ENCODE peak calls at places on chromosomes 4 and X, in five cellular contexts. Z is HCT116, I is kidney epithelial cell, X is fibroblast of the aortic adventitia, Y is stomach. U is an unnamed sample.

GRCh38 chrX:24676403-24677024 is 17.2 kb upstream of the POLA1 start:
- DNase-seq in Z (no peak), I (no peak), X (peak; percentile 8), Y (no peak), U (peak; percentile 23)

GRCh38 chrX:9019151-9019550 is 14.8 kb downstream of the FAM9B start:
- DNase-seq in Z (no peak), I (no peak), X (no peak), Y (no peak), U (peak; percentile 47)

GRCh38 chrX:135416546-135416945 is 5.2 kb upstream of the SMIM10L2A start:
- DNase-seq in Z (no peak), I (peak; percentile 12), X (no peak), Y (no peak), U (no peak)

GRCh38 chrX:68455151-68455510 is 21.8 kb upstream of the OPHN1 start:
- DNase-seq in Z (no peak), I (no peak), X (no peak), Y (no peak), U (no peak)

GRCh38 chr4:109302366-109303140 is at the start of gene COL25A1:
- DNase-seq in Z (no peak), I (peak; percentile 52), X (peak; percentile 14), Y (peak; percentile 26), U (peak; percentile 12)

GRCh38 chrX:39759526-39760224 is 338.1 kb downstream of the BCOR start:
- DNase-seq in Z (no peak), I (no peak), X (peak; percentile 62), Y (peak; percentile 53), U (peak; percentile 73)

GRCh38 chrX:139023531-139023930 is 312.0 kb upstream of the FGF13 start:
- DNase-seq in Z (no peak), I (no peak), X (no peak), Y (no peak), U (no peak)

GRCh38 chrX:63128509-63128908 is 222.6 kb downstream of the SPIN4 start:
- DNase-seq in Z (peak; percentile 16), I (no peak), X (peak; percentile 1), Y (no peak), U (no peak)

GRCh38 chr4:168677063-168677462 is 180.2 kb downstream of the PALLD start:
- DNase-seq in Z (no peak), I (no peak), X (no peak), Y (no peak), U (no peak)

GRCh38 chr4:164734476-164734875 is 19.5 kb upstream of the SMIM31 start:
- DNase-seq in Z (no peak), I (no peak), X (no peak), Y (no peak), U (no peak)

GRCh38 chrX:7170903-7171302 is 22.9 kb upstream of the PUDP start:
- DNase-seq in Z (no peak), I (no peak), X (no peak), Y (peak; percentile 32), U (no peak)

GRCh38 chr4:147820975-147821374 is 89.1 kb downstream of the ARHGAP10 start:
- DNase-seq in Z (no peak), I (no peak), X (no peak), Y (no peak), U (no peak)

GRCh38 chr4:10175626-10176025 is 59.0 kb upstream of the WDR1 start:
- DNase-seq in Z (no peak), I (no peak), X (no peak), Y (no peak), U (no peak)

DNA sequence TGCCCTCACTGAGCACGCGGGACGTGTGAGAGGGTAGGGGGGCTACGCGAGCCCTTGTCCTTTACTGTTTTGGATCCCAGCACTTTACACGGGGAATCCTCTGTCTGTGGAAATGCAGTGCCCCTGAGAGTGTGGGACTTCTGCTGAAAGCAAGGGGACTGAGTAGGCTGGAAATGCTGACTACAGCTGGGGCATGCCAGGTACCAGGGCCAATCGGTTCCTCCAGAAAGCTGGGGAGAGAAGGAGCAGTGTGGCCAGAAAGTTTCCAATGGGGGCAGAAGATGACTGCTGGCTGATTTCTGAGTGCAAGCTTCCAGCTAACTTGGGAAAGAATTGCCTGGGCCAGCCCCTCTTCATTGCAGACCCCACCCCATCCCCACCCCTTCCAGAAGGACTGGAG is 1.5 kb downstream of the NHSL2 start:
- DNase-seq in Z (no peak), I (no peak), X (no peak), Y (no peak), U (no peak)
- H3K4me3 ChIP-seq in Z (no peak overlapping the region), I (peak overlapping the region; percentile 66), X (no peak overlapping the region), Y (peak overlapping the region; percentile 53), U (peak overlapping the region; percentile 43)

GRCh38 chr4:2787230-2788100 is 5.4 kb upstream of the SH3BP2 start:
- DNase-seq in Z (no peak), I (no peak), X (no peak), Y (peak; percentile 35), U (no peak)
- TF ChIP-seq CTCF in Z (no peak), I (no peak), X (no peak), Y (no peak), U (no peak)

DNA sequence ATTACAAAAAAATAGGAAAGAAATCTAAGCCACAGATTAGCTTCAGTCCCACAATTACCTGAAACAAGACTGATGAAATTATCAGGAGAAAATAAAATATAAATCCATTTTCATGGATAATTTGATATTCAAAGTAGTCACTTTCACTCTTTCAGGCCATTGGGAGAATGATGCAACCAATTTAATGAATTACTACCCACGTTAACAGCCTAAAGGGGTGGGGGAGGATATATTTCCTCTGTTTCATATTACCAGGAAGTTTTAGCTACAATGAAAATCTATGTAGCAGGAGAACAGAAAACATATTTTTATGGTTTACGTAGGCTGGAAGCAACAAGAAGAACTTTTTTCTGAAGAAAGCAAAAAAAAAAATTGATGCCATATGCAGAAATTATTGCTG is 101.0 kb downstream of the CXXC4 start:
- DNase-seq in Z (no peak), I (no peak), X (no peak), Y (no peak), U (no peak)
- H3K4me3 ChIP-seq in Z (no peak overlapping the region), I (no peak overlapping the region), X (no peak overlapping the region), Y (no peak overlapping the region), U (no peak overlapping the region)

GRCh38 chr4:25965629-25966028 is 51.6 kb downstream of the SMIM20 start:
- DNase-seq in Z (no peak), I (no peak), X (no peak), Y (no peak), U (no peak)

GRCh38 chr4:25969374-25969773 is 55.4 kb downstream of the SMIM20 start:
- DNase-seq in Z (no peak), I (no peak), X (no peak), Y (no peak), U (no peak)

GRCh38 chr4:25970691-25971427 is 56.8 kb downstream of the SMIM20 start:
- DNase-seq in Z (no peak), I (no peak), X (no peak), Y (no peak), U (no peak)

GRCh38 chr4:25970241-25970675 is 56.2 kb downstream of the SMIM20 start:
- DNase-seq in Z (no peak), I (peak; percentile 31), X (no peak), Y (no peak), U (no peak)

GRCh38 chr4:25966171-25966570 is 52.2 kb downstream of the SMIM20 start:
- DNase-seq in Z (no peak), I (no peak), X (no peak), Y (no peak), U (no peak)
- TF ChIP-seq CTCF in Z (no peak), I (no peak), X (no peak), Y (no peak), U (no peak)

DNA sequence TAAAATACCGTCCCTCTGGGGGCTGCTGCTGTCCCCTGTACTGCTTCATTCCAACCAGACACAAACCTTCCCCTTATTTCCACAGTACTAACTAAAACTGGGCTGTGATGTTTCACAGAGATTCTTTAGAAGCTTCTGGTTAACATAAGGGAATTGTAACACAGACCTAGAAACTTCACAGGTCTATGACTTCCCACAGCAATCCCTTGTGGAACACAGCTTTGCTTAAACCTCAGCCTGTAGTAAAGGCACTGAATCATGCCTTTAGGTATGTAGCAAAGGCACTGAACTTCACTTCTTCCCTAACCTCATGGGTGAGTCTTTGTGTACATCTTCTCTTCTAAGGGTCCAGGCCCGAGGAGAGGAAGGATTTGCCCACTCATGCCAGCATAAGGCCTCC is 49.4 kb downstream of the SPINK2 start:
- DNase-seq in Z (no peak), I (no peak), X (no peak), Y (no peak), U (no peak)
- H3K4me3 ChIP-seq in Z (no peak overlapping the region), I (no peak overlapping the region), X (no peak overlapping the region), Y (no peak overlapping the region), U (no peak overlapping the region)

U was measured in foreskin fibroblast.